ENCODE peak calls at places on chromosomes 16 and 17, in five cellular contexts. G, J, L, B and Y are unnamed samples.

GRCh38 chr17:18070861-18071340 is 16.8 kb upstream of the DRG2 start:
- DNase-seq in G (no peak), J (peak; percentile 22), L (no peak), B (no peak), Y (peak; percentile 48)

GRCh38 chr17:56596741-56597494 is 3.4 kb downstream of the NOG start:
- DNase-seq in G (no peak), J (peak; percentile 20), L (peak; percentile 53), B (no peak), Y (peak; percentile 78)

GRCh38 chr16:82033006-82033405 is 2.0 kb upstream of the HSD17B2 start:
- DNase-seq in G (no peak), J (no peak), L (no peak), B (no peak), Y (no peak)

GRCh38 chr17:35889818-35890773 is 9.9 kb upstream of the CCL5 start:
- DNase-seq in G (no peak), J (peak; percentile 72), L (no peak), B (peak; percentile 44), Y (no peak)

GRCh38 chr17:53032861-53033271 is 789.9 kb upstream of the KIF2B start:
- DNase-seq in G (peak; percentile 66), J (peak; percentile 65), L (peak; percentile 53), B (peak; percentile 17), Y (peak; percentile 89)

GRCh38 chr17:48240562-48241130 is 133.1 kb downstream of the SNX11 start:
- DNase-seq in G (no peak), J (peak; percentile 54), L (no peak), B (no peak), Y (no peak)

GRCh38 chr16:10871157-10871991 is 5.6 kb upstream of the CIITA start:
- DNase-seq in G (no peak), J (peak; percentile 62), L (no peak), B (peak; percentile 37), Y (no peak)

GRCh38 chr16:24504467-24505345 is 34.7 kb upstream of the RBBP6 start:
- DNase-seq in G (peak; percentile 38), J (peak; percentile 67), L (peak; percentile 71), B (peak; percentile 84), Y (peak; percentile 79)

GRCh38 chr17:2487306-2487705 is 24.4 kb downstream of the METTL16 start:
- DNase-seq in G (no peak), J (no peak), L (no peak), B (peak; percentile 40), Y (no peak)

GRCh38 chr16:64864232-64864803 is 257.5 kb downstream of the CDH11 start:
- DNase-seq in G (no peak), J (peak; percentile 90), L (no peak), B (peak; percentile 2), Y (no peak)

GRCh38 chr16:55820615-55821014 is 12.3 kb downstream of the CES1 start:
- DNase-seq in G (no peak), J (no peak), L (no peak), B (no peak), Y (no peak)

GRCh38 chr17:28493467-28493866 is 12.7 kb upstream of the FOXN1 start:
- DNase-seq in G (no peak), J (peak; percentile 72), L (no peak), B (no peak), Y (no peak)

GRCh38 chr16:528111-529011 is 849 bp downstream of the CAPN15 start:
- DNase-seq in G (no peak), J (peak; percentile 75), L (no peak), B (peak; percentile 54), Y (no peak)

GRCh38 chr16:75265911-75266701 is 14.7 kb upstream of the BCAR1 start:
- DNase-seq in G (no peak), J (peak; percentile 68), L (peak; percentile 92), B (peak; percentile 90), Y (peak; percentile 90)

GRCh38 chr17:16129441-16129840 is 85.9 kb downstream of the NCOR1 start:
- DNase-seq in G (no peak), J (no peak), L (no peak), B (no peak), Y (no peak)

GRCh38 chr17:77214328-77214727 is 73.6 kb downstream of the SEC14L1 start:
- DNase-seq in G (no peak), J (no peak), L (no peak), B (no peak), Y (no peak)

GRCh38 chr17:33205552-33205951 is 87.5 kb downstream of the ASIC2 start:
- DNase-seq in G (no peak), J (no peak), L (no peak), B (no peak), Y (peak; percentile 16)

GRCh38 chr17:50785942-50786570 is 18.7 kb upstream of the ANKRD40CL start:
- DNase-seq in G (no peak), J (peak; percentile 70), L (no peak), B (no peak), Y (no peak)

GRCh38 chr16:87043273-87044030 is 273.7 kb downstream of the C16orf95 start:
- DNase-seq in G (no peak), J (no peak), L (no peak), B (no peak), Y (no peak)

GRCh38 chr17:45241315-45242011 is 19.8 kb downstream of the FMNL1 start:
- DNase-seq in G (no peak), J (no peak), L (peak; percentile 51), B (peak; percentile 46), Y (peak; percentile 77)

GRCh38 chr16:4410335-4411075 is 5.9 kb downstream of the CORO7 start:
- DNase-seq in G (no peak), J (peak; percentile 96), L (no peak), B (peak; percentile 75), Y (no peak)
- H2BK12ac ChIP-seq in G (no peak overlapping the region), J (no peak overlapping the region), L (no peak overlapping the region), B (no peak overlapping the region), Y (no peak overlapping the region)

GRCh38 chr16:71899171-71899570 is 3.8 kb downstream of the IST1 start:
- DNase-seq in G (no peak), J (no peak), L (no peak), B (no peak), Y (no peak)
- H2BK12ac ChIP-seq in G (no peak overlapping the region), J (no peak overlapping the region), L (no peak overlapping the region), B (no peak overlapping the region), Y (no peak overlapping the region)

DNA sequence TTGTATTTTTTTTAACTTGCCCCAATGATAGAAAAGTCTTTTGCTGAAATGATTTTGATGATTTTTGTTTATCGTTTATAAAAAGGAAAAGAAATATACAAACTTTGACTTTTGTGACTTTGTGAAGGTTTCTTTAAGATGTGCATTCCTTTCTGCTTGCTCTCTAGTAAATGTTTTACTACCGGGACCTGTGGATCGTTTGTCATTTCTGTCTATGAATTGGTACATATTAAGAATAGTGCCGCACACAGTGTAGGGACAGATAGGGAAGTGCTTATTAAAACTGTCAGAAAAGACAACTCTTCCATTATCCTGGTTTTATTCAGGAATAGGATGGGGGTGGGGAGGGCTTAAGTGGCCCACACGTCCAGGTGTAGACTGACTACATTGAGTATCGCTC is 8.1 kb upstream of the PSMC5 start:
- DNase-seq in G (no peak), J (no peak), L (no peak), B (no peak), Y (no peak)
- H2BK12ac ChIP-seq in G (no peak overlapping the region), J (no peak overlapping the region), L (no peak overlapping the region), B (no peak overlapping the region), Y (no peak overlapping the region)

GRCh38 chr16:57738844-57739243 is 3.3 kb downstream of the KATNB1 start:
- DNase-seq in G (no peak), J (no peak), L (no peak), B (no peak), Y (no peak)

GRCh38 chr16:57735755-57736418 is at the start of gene KATNB1:
- DNase-seq in G (no peak), J (no peak), L (no peak), B (no peak), Y (no peak)

GRCh38 chr16:57734925-57735754 is 430 bp upstream of the KATNB1 start:
- DNase-seq in G (peak; percentile 99), J (peak; percentile 100), L (peak; percentile 100), B (peak; percentile 100), Y (peak; percentile 100)

GRCh38 chr16:57734308-57734924 is 1.2 kb upstream of the KATNB1 start:
- DNase-seq in G (no peak), J (no peak), L (no peak), B (no peak), Y (no peak)

GRCh38 chr16:57736419-57737281 is 1.1 kb downstream of the KATNB1 start:
- DNase-seq in G (no peak), J (peak; percentile 91), L (no peak), B (peak; percentile 78), Y (peak; percentile 71)
- H2BK12ac ChIP-seq in G (no peak overlapping the region), J (no peak overlapping the region), L (no peak overlapping the region), B (no peak overlapping the region), Y (peak overlapping the region; percentile 25)

DNA sequence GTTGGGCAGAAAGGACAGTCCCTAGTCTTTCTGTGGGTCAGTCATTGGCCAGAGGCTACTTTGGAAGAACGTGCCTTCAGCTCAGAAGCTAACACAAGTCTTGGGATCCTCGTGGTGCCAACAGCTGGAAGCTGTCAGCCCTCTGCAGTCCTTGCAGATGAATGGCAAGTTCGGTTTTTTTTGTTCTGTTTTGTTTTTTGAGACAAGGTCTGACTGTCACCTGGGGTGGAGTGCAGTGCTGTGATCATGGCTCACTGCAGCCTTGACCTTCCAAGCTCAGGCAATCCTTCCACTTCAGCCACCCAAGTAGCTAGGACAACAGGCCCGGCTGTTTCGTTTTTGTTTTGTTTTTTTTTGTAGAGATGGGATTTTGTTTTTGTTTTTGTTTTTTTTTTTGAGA is 149.4 kb downstream of the SPECC1 start:
- DNase-seq in G (no peak), J (no peak), L (no peak), B (no peak), Y (no peak)
- H2BK12ac ChIP-seq in G (no peak overlapping the region), J (no peak overlapping the region), L (no peak overlapping the region), B (no peak overlapping the region), Y (no peak overlapping the region)

GRCh38 chr17:30530346-30531025 is 53.3 kb downstream of the GOSR1 start:
- DNase-seq in G (no peak), J (peak; percentile 28), L (no peak), B (peak; percentile 68), Y (no peak)
- H2BK12ac ChIP-seq in G (no peak overlapping the region), J (no peak overlapping the region), L (no peak overlapping the region), B (no peak overlapping the region), Y (no peak overlapping the region)